ENCODE peak calls at places on chromosome 20, in five cellular contexts. J is AG09319, X is HepG2, Q is omental fat pad, N is mesothelial cell of epicardium. Y is an unnamed sample.

GRCh38 chr20:9281770-9282169 is 212.9 kb downstream of the PLCB4 start:
- DNase-seq in J (no peak), X (no peak), Q (no peak), N (no peak), Y (no peak)

GRCh38 chr20:41143354-41143753 is 6.0 kb downstream of the PLCG1 start:
- DNase-seq in J (no peak), X (no peak), Q (no peak), N (no peak), Y (no peak)

GRCh38 chr20:63202021-63202420 is 13.9 kb downstream of the YTHDF1 start:
- DNase-seq in J (no peak), X (no peak), Q (no peak), N (no peak), Y (no peak)

GRCh38 chr20:63873477-63873971 is 8.5 kb downstream of the TPD52L2 start:
- DNase-seq in J (no peak), X (no peak), Q (no peak), N (no peak), Y (no peak)

GRCh38 chr20:31707994-31708744 is 14.5 kb downstream of the BCL2L1 start:
- DNase-seq in J (no peak), X (no peak), Q (no peak), N (no peak), Y (no peak)

GRCh38 chr20:32052792-32053362 is 835 bp downstream of the HCK start:
- DNase-seq in J (no peak), X (no peak), Q (no peak), N (no peak), Y (no peak)

GRCh38 chr20:63703471-63703975 is 4.3 kb downstream of the ARFRP1 start:
- DNase-seq in J (no peak), X (no peak), Q (no peak), N (no peak), Y (no peak)

GRCh38 chr20:31966991-31967655 is 828 bp upstream of the XKR7 start:
- DNase-seq in J (no peak), X (no peak), Q (no peak), N (no peak), Y (no peak)

GRCh38 chr20:51420805-51421204 is 121.7 kb downstream of the NFATC2 start:
- DNase-seq in J (no peak), X (no peak), Q (no peak), N (no peak), Y (no peak)

GRCh38 chr20:14979472-14979986 is 642.1 kb upstream of the FLRT3 start:
- DNase-seq in J (no peak), X (peak), Q (no peak), N (no peak), Y (no peak)

GRCh38 chr20:63964412-63964811 is 5.3 kb downstream of the ZNF512B start:
- DNase-seq in J (no peak), X (no peak), Q (no peak), N (no peak), Y (no peak)

GRCh38 chr20:10927011-10927583 is 253.3 kb upstream of the JAG1 start:
- DNase-seq in J (no peak), X (no peak), Q (no peak), N (no peak), Y (no peak)

GRCh38 chr20:3227936-3228749 is 10.8 kb downstream of the SLC4A11 start:
- DNase-seq in J (no peak), X (no peak), Q (no peak), N (no peak), Y (no peak)

GRCh38 chr20:63486300-63486855 is 12.5 kb downstream of the EEF1A2 start:
- DNase-seq in J (no peak), X (no peak), Q (no peak), N (no peak), Y (no peak)

GRCh38 chr20:7742479-7742878 is 197.8 kb downstream of the HAO1 start:
- DNase-seq in J (peak), X (no peak), Q (no peak), N (no peak), Y (no peak)

GRCh38 chr20:47669489-47669888 is 115.8 kb downstream of the SULF2 start:
- DNase-seq in J (no peak), X (no peak), Q (no peak), N (no peak), Y (no peak)

GRCh38 chr20:19256085-19256484 is 43.6 kb downstream of the SLC24A3 start:
- DNase-seq in J (no peak), X (no peak), Q (no peak), N (no peak), Y (no peak)

GRCh38 chr20:60447703-60448102 is 489.5 kb downstream of the CDH26 start:
- DNase-seq in J (no peak), X (no peak), Q (no peak), N (no peak), Y (no peak)

GRCh38 chr20:10521068-10521834 is 86.1 kb downstream of the SLX4IP start:
- DNase-seq in J (peak), X (peak), Q (no peak), N (no peak), Y (no peak)

GRCh38 chr20:1264727-1265126 is 1.4 kb upstream of the SNPH start:
- DNase-seq in J (no peak), X (no peak), Q (no peak), N (no peak), Y (no peak)

GRCh38 chr20:5426026-5426425 is 109.3 kb upstream of the PROKR2 start:
- DNase-seq in J (no peak), X (no peak), Q (no peak), N (no peak), Y (no peak)

GRCh38 chr20:62914970-62915457 is 11.3 kb downstream of the DIDO1 start:
- DNase-seq in J (no peak), X (peak), Q (no peak), N (no peak), Y (no peak)

GRCh38 chr20:8428988-8429387 is 296.9 kb downstream of the PLCB1 start:
- DNase-seq in J (no peak), X (no peak), Q (no peak), N (no peak), Y (no peak)

GRCh38 chr20:34334654-34335407 is 28.2 kb upstream of the ITCH start:
- DNase-seq in J (no peak), X (peak), Q (no peak), N (no peak), Y (no peak)

GRCh38 chr20:63782051-63782471 is 42.5 kb downstream of the SLC2A4RG start:
- DNase-seq in J (no peak), X (peak), Q (no peak), N (no peak), Y (no peak)

GRCh38 chr20:33812673-33813462 is 1.7 kb downstream of the CHMP4B start:
- DNase-seq in J (no peak), X (peak), Q (no peak), N (no peak), Y (no peak)

GRCh38 chr20:9068232-9068781 is 580 bp upstream of the PLCB4 start:
- DNase-seq in J (no peak), X (no peak), Q (no peak), N (peak), Y (peak)

DNA sequence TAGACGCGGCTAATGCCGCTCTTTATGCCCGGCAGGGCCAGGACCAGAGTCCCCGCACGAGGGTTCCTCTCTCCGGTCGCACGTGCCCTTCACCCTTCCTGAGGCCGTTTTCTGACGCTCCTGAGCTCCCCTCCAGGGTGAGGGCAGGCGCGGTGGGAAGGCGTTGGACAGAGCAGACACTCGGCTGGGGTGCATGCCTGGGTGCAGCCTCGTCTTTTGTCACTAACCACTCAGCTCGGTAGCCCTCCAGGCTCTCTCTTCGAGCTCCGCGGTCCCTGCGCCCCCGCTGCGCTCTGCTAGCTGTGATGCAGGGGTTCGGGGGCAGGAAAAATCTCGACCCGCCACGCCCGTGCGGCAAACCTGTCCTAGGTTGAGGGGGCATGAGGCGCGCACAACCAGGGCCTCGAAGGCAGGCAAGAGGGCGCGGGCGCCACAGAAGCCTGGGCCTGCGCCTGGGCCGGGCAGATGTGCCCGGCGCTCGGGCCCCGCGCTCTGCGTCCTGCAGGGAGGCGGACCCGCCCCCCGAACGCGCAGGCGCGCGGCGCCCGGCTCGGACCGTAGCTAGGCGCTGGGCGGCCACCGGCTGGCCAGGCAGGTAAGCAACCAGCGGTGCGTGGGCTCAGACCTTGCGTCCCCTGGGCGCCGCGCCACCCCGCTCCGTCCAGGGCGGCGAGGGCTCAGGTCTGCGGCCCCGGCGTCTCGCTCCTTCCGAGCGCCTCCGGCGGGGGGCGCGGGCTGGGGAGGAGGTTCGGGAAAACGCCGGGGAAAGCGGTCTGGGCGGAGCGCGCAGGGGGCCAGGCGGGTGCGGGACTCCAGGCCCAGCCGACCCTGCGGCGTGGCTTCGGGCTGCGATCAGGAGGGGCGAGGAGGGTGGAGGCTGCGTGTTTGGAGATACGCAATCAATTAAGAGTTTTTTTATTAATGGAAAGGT is at the start of gene L3MBTL1:
- DNase-seq in J (no peak), X (peak), Q (no peak), N (peak), Y (peak)
- TF ChIP-seq CTCF in J (no peak), X (peak), Q (no peak), N (no peak), Y (peak)

GRCh38 chr20:37894454-37894853 is 8.5 kb upstream of the VSTM2L start:
- DNase-seq in J (no peak), X (no peak), Q (no peak), N (no peak), Y (no peak)

GRCh38 chr20:37898301-37899104 is 4.4 kb upstream of the VSTM2L start:
- DNase-seq in J (no peak), X (no peak), Q (no peak), N (no peak), Y (no peak)

GRCh38 chr20:37893566-37894241 is 9.2 kb upstream of the VSTM2L start:
- DNase-seq in J (no peak), X (no peak), Q (no peak), N (no peak), Y (no peak)

GRCh38 chr20:37899105-37900045 is 3.6 kb upstream of the VSTM2L start:
- DNase-seq in J (no peak), X (no peak), Q (no peak), N (no peak), Y (no peak)

GRCh38 chr20:37897008-37897548 is 5.8 kb upstream of the VSTM2L start:
- DNase-seq in J (no peak), X (no peak), Q (no peak), N (no peak), Y (no peak)
- TF ChIP-seq CTCF in J (no peak), X (peak), Q (no peak), N (no peak), Y (peak)

GRCh38 chr20:36401336-36401735 is 95.2 kb downstream of the DLGAP4 start:
- DNase-seq in J (no peak), X (no peak), Q (no peak), N (no peak), Y (no peak)

GRCh38 chr20:36400901-36401300 is 94.8 kb downstream of the DLGAP4 start:
- DNase-seq in J (no peak), X (no peak), Q (no peak), N (no peak), Y (no peak)

GRCh38 chr20:36398515-36398914 is 92.4 kb downstream of the DLGAP4 start:
- DNase-seq in J (no peak), X (no peak), Q (no peak), N (no peak), Y (no peak)

GRCh38 chr20:36399969-36400545 is 93.9 kb downstream of the DLGAP4 start:
- DNase-seq in J (no peak), X (no peak), Q (no peak), N (no peak), Y (no peak)

GRCh38 chr20:36399147-36399968 is 93.2 kb downstream of the DLGAP4 start:
- DNase-seq in J (no peak), X (peak), Q (no peak), N (no peak), Y (peak)
- TF ChIP-seq CTCF in J (peak), X (peak), Q (no peak), N (no peak), Y (peak)

DNA sequence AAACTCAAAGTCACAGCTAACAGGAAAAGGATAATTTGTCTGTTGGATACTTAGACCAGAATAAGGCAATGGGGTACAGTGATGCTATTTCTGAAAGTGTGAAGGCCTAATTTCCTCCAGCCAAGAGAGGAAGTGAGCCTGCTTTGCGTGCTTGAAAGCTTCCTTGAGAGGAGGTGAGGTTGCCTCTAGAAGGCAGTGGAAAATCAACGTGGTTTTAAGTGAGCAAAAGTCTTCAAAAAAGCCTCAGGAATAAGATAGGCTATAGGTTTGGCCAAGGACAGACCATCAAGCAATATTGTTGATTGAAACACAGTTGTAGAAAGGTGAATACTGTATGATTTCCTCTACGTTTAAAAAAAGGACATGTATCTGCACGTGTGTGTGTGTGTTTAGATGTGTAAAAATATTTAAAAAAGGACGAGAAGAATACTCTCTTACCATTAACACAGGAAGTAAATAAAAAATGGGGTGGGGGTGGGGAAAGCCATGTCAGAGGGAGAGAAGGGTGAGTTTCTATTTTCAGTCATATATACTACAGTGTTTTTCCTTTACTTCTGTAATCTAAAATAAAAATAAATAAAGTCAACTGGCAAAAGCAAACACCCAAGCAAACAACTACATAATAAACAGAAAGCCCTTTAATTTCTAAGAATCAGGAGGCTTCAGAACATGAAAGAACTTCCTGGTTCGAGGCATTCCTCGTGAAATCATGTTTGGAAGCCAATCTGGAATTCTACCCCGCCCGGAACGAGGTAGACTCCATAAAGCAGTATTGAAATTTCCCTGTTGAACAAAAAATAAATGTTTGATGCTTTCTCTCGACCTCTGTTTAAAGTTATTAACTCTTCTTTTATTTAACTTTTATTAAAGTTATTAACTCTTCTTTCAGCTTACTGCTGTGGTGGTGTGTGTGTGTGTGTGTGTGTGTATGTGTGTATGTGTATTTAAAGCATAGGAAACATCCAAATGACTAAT is 158.0 kb upstream of the ZNF217 start:
- DNase-seq in J (no peak), X (no peak), Q (no peak), N (no peak), Y (no peak)
- TF ChIP-seq CTCF in J (no peak), X (no peak), Q (no peak), N (no peak), Y (no peak)

GRCh38 chr20:4295226-4295625 is 279.9 kb upstream of the RNF24 start:
- DNase-seq in J (no peak), X (no peak), Q (no peak), N (no peak), Y (no peak)

GRCh38 chr20:4289875-4290274 is 274.5 kb upstream of the RNF24 start:
- DNase-seq in J (no peak), X (no peak), Q (no peak), N (no peak), Y (no peak)
- TF ChIP-seq CTCF in J (no peak), X (no peak), Q (no peak), N (no peak), Y (no peak)

GRCh38 chr20:57672164-57672563 is 37.7 kb downstream of the PMEPA1 start:
- DNase-seq in J (no peak), X (no peak), Q (no peak), N (no peak), Y (no peak)

GRCh38 chr20:57672953-57673575 is 36.8 kb downstream of the PMEPA1 start:
- DNase-seq in J (no peak), X (no peak), Q (no peak), N (no peak), Y (no peak)

GRCh38 chr20:57671072-57671391 is 38.8 kb downstream of the PMEPA1 start:
- DNase-seq in J (no peak), X (no peak), Q (no peak), N (no peak), Y (no peak)

GRCh38 chr20:57670288-57671071 is 39.3 kb downstream of the PMEPA1 start:
- DNase-seq in J (no peak), X (no peak), Q (no peak), N (no peak), Y (no peak)

GRCh38 chr20:57671662-57672061 is 38.2 kb downstream of the PMEPA1 start:
- DNase-seq in J (no peak), X (no peak), Q (no peak), N (no peak), Y (no peak)
- TF ChIP-seq CTCF in J (no peak), X (no peak), Q (no peak), N (no peak), Y (peak)

GRCh38 chr20:54605319-54605718 is 129.9 kb downstream of the DOK5 start:
- DNase-seq in J (no peak), X (no peak), Q (no peak), N (no peak), Y (no peak)
- TF ChIP-seq CTCF in J (no peak), X (no peak), Q (no peak), N (no peak), Y (no peak)

GRCh38 chr20:46520540-46520939 is 7.2 kb upstream of the ZNF334 start:
- DNase-seq in J (no peak), X (no peak), Q (no peak), N (no peak), Y (no peak)

GRCh38 chr20:46519678-46520077 is 6.3 kb upstream of the ZNF334 start:
- DNase-seq in J (no peak), X (no peak), Q (no peak), N (no peak), Y (no peak)

GRCh38 chr20:46523108-46523507 is 9.7 kb upstream of the ZNF334 start:
- DNase-seq in J (no peak), X (peak), Q (no peak), N (no peak), Y (no peak)

GRCh38 chr20:46523696-46524328 is 10.5 kb upstream of the ZNF334 start:
- DNase-seq in J (no peak), X (peak), Q (no peak), N (no peak), Y (no peak)

GRCh38 chr20:46520976-46521579 is 7.7 kb upstream of the ZNF334 start:
- DNase-seq in J (peak), X (peak), Q (no peak), N (peak), Y (peak)
- TF ChIP-seq CTCF in J (peak), X (peak), Q (no peak), N (no peak), Y (peak)

GRCh38 chr20:50343125-50343489 is 152.5 kb downstream of the CEBPB start:
- DNase-seq in J (no peak), X (no peak), Q (no peak), N (no peak), Y (no peak)

GRCh38 chr20:50342638-50343102 is 152.0 kb downstream of the CEBPB start:
- DNase-seq in J (no peak), X (no peak), Q (no peak), N (no peak), Y (no peak)

GRCh38 chr20:50343490-50344179 is 153.0 kb downstream of the CEBPB start:
- DNase-seq in J (no peak), X (peak), Q (no peak), N (no peak), Y (no peak)

GRCh38 chr20:50345712-50346371 is 155.2 kb downstream of the CEBPB start:
- DNase-seq in J (no peak), X (no peak), Q (no peak), N (no peak), Y (no peak)

DNA sequence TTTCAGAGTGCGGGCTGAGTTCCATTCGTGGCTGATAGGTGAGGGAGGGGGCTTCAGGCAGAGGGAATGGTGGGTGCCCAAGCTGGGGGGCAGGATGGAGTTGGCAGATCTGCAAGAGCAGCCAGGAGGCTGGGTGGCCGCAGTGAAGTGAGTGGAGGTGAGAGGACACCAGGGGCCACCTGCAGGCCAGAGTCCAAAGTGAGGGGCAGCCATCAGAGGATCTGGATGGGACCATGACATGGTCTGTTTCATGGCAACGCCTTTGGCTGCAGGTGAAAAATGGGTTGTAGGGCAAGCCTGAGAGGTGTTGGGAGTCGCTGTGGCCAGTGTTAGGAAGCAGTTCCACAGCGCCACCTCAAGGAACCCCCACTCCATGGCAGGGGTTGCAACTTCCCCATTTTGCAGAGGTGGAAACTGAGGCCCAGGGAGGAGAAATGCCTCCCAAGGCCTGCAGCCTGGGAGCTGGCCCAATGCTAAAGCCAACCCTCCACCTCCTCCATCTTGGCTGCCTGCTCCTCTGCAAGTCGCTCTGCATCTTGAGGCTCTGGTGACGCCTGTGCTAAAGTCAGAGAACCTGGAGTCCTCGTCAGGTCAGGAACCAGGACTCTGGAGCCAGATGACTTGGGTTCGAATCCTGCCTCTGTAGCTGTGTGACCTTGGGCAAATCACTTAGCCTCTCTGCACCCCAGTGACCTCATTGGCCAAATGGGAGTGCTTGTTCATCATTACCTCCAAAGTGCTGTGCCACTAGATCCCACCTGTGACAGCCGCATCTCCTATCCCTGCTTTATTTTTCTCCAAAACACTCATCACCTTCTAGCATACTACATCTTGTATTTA is 153.8 kb downstream of the CEBPB start:
- DNase-seq in J (no peak), X (peak), Q (no peak), N (no peak), Y (no peak)
- TF ChIP-seq CTCF in J (no peak), X (peak), Q (no peak), N (no peak), Y (peak)